ENCODE peak calls at places on chromosomes 16 and 17, in nine cellular contexts. One of them, this sample, is unnamed.

GRCh38 chr17:57899822-57900221 is 50.0 kb upstream of the MRPS23 start:
- DNase-seq in fibroblast of lung: no peak
- DNase-seq in heart left ventricle: no peak
- DNase-seq in thoracic aorta: no peak
- DNase-seq in left lung: peak; percentile 90
- DNase-seq in tibial nerve: no peak
- DNase-seq in left ventricle myocardium inferior: no peak
- DNase-seq in transverse colon: peak; percentile 79
- DNase-seq in CD8-positive, alpha-beta T cell: no peak
- DNase-seq in this sample: peak; percentile 61

GRCh38 chr17:61584866-61585265 is 6.2 kb downstream of the NACA2 start:
- DNase-seq in fibroblast of lung: no peak
- DNase-seq in heart left ventricle: no peak
- DNase-seq in thoracic aorta: no peak
- DNase-seq in left lung: no peak
- DNase-seq in tibial nerve: no peak
- DNase-seq in left ventricle myocardium inferior: no peak
- DNase-seq in transverse colon: no peak
- DNase-seq in CD8-positive, alpha-beta T cell: no peak
- DNase-seq in this sample: no peak

GRCh38 chr17:60535382-60536279 is 9.6 kb upstream of the APPBP2 start:
- DNase-seq in fibroblast of lung: peak; percentile 96
- DNase-seq in heart left ventricle: no peak
- DNase-seq in thoracic aorta: no peak
- DNase-seq in left lung: no peak
- DNase-seq in tibial nerve: no peak
- DNase-seq in left ventricle myocardium inferior: no peak
- DNase-seq in transverse colon: no peak
- DNase-seq in CD8-positive, alpha-beta T cell: no peak
- DNase-seq in this sample: no peak

GRCh38 chr17:79615926-79616325 is 5.1 kb upstream of the RBFOX3 start:
- DNase-seq in fibroblast of lung: no peak
- DNase-seq in heart left ventricle: no peak
- DNase-seq in thoracic aorta: no peak
- DNase-seq in left lung: peak; percentile 37
- DNase-seq in tibial nerve: no peak
- DNase-seq in left ventricle myocardium inferior: peak; percentile 5
- DNase-seq in transverse colon: no peak
- DNase-seq in CD8-positive, alpha-beta T cell: no peak
- DNase-seq in this sample: no peak

GRCh38 chr17:57553991-57554825 is 190.9 kb downstream of the CCDC182 start:
- DNase-seq in fibroblast of lung: peak; percentile 58
- DNase-seq in heart left ventricle: no peak
- DNase-seq in thoracic aorta: no peak
- DNase-seq in left lung: peak; percentile 24
- DNase-seq in tibial nerve: no peak
- DNase-seq in left ventricle myocardium inferior: no peak
- DNase-seq in transverse colon: peak; percentile 20
- DNase-seq in CD8-positive, alpha-beta T cell: no peak
- DNase-seq in this sample: no peak

GRCh38 chr17:76131692-76132573 is 9.1 kb downstream of the FOXJ1 start:
- DNase-seq in fibroblast of lung: no peak
- DNase-seq in heart left ventricle: no peak
- DNase-seq in thoracic aorta: no peak
- DNase-seq in left lung: no peak
- DNase-seq in tibial nerve: no peak
- DNase-seq in left ventricle myocardium inferior: no peak
- DNase-seq in transverse colon: no peak
- DNase-seq in CD8-positive, alpha-beta T cell: no peak
- DNase-seq in this sample: no peak

GRCh38 chr17:17414316-17414937 is 62.4 kb upstream of the MED9 start:
- DNase-seq in fibroblast of lung: peak; percentile 52
- DNase-seq in heart left ventricle: no peak
- DNase-seq in thoracic aorta: no peak
- DNase-seq in left lung: no peak
- DNase-seq in tibial nerve: peak; percentile 59
- DNase-seq in left ventricle myocardium inferior: no peak
- DNase-seq in transverse colon: no peak
- DNase-seq in CD8-positive, alpha-beta T cell: no peak
- DNase-seq in this sample: no peak

GRCh38 chr17:4856271-4856936 is 23.3 kb downstream of the MINK1 start:
- DNase-seq in fibroblast of lung: no peak
- DNase-seq in heart left ventricle: no peak
- DNase-seq in thoracic aorta: no peak
- DNase-seq in left lung: no peak
- DNase-seq in tibial nerve: no peak
- DNase-seq in left ventricle myocardium inferior: no peak
- DNase-seq in transverse colon: no peak
- DNase-seq in CD8-positive, alpha-beta T cell: no peak
- DNase-seq in this sample: no peak

GRCh38 chr17:57488856-57489255 is 232.5 kb downstream of the MSI2 start:
- DNase-seq in fibroblast of lung: no peak
- DNase-seq in heart left ventricle: no peak
- DNase-seq in thoracic aorta: no peak
- DNase-seq in left lung: no peak
- DNase-seq in tibial nerve: no peak
- DNase-seq in left ventricle myocardium inferior: peak; percentile 31
- DNase-seq in transverse colon: no peak
- DNase-seq in CD8-positive, alpha-beta T cell: no peak
- DNase-seq in this sample: no peak

GRCh38 chr16:29862383-29862883 is 593 bp downstream of the CDIPT start:
- DNase-seq in fibroblast of lung: no peak
- DNase-seq in heart left ventricle: no peak
- DNase-seq in thoracic aorta: no peak
- DNase-seq in left lung: no peak
- DNase-seq in tibial nerve: no peak
- DNase-seq in left ventricle myocardium inferior: peak; percentile 24
- DNase-seq in transverse colon: peak; percentile 41
- DNase-seq in CD8-positive, alpha-beta T cell: no peak
- DNase-seq in this sample: no peak

GRCh38 chr17:27523712-27524111 is 67.5 kb downstream of the KSR1 start:
- DNase-seq in fibroblast of lung: no peak
- DNase-seq in heart left ventricle: no peak
- DNase-seq in thoracic aorta: no peak
- DNase-seq in left lung: no peak
- DNase-seq in tibial nerve: no peak
- DNase-seq in left ventricle myocardium inferior: no peak
- DNase-seq in transverse colon: no peak
- DNase-seq in CD8-positive, alpha-beta T cell: no peak
- DNase-seq in this sample: no peak

GRCh38 chr16:56352351-56353053 is 72.8 kb downstream of the AMFR start:
- DNase-seq in fibroblast of lung: no peak
- DNase-seq in heart left ventricle: peak; percentile 12
- DNase-seq in thoracic aorta: no peak
- DNase-seq in left lung: peak; percentile 52
- DNase-seq in tibial nerve: no peak
- DNase-seq in left ventricle myocardium inferior: no peak
- DNase-seq in transverse colon: no peak
- DNase-seq in CD8-positive, alpha-beta T cell: no peak
- DNase-seq in this sample: no peak

GRCh38 chr17:76586741-76587487 is 1.3 kb upstream of the ST6GALNAC2 start:
- DNase-seq in fibroblast of lung: no peak
- DNase-seq in heart left ventricle: no peak
- DNase-seq in thoracic aorta: no peak
- DNase-seq in left lung: no peak
- DNase-seq in tibial nerve: no peak
- DNase-seq in left ventricle myocardium inferior: no peak
- DNase-seq in transverse colon: no peak
- DNase-seq in CD8-positive, alpha-beta T cell: no peak
- DNase-seq in this sample: no peak

GRCh38 chr17:44188757-44189403 is 2.1 kb downstream of the TMUB2 start:
- DNase-seq in fibroblast of lung: no peak
- DNase-seq in heart left ventricle: no peak
- DNase-seq in thoracic aorta: no peak
- DNase-seq in left lung: peak; percentile 69
- DNase-seq in tibial nerve: no peak
- DNase-seq in left ventricle myocardium inferior: no peak
- DNase-seq in transverse colon: no peak
- DNase-seq in CD8-positive, alpha-beta T cell: no peak
- DNase-seq in this sample: no peak
- H3K27ac ChIP-seq in fibroblast of lung: no peak overlapping the region
- H3K27ac ChIP-seq in heart left ventricle: no peak overlapping the region
- H3K27ac ChIP-seq in thoracic aorta: peak overlapping the region; percentile 98
- H3K27ac ChIP-seq in left lung: peak overlapping the region; percentile 97
- H3K27ac ChIP-seq in tibial nerve: peak overlapping the region; percentile 98
- H3K27ac ChIP-seq in left ventricle myocardium inferior: peak overlapping the region; percentile 3
- H3K27ac ChIP-seq in transverse colon: no peak overlapping the region
- H3K27ac ChIP-seq in CD8-positive, alpha-beta T cell: no peak overlapping the region
- H3K27ac ChIP-seq in this sample: no peak overlapping the region

GRCh38 chr17:44121206-44121605 is 2.2 kb downstream of the HDAC5 start:
- DNase-seq in fibroblast of lung: no peak
- DNase-seq in heart left ventricle: no peak
- DNase-seq in thoracic aorta: no peak
- DNase-seq in left lung: no peak
- DNase-seq in tibial nerve: no peak
- DNase-seq in left ventricle myocardium inferior: no peak
- DNase-seq in transverse colon: no peak
- DNase-seq in CD8-positive, alpha-beta T cell: no peak
- DNase-seq in this sample: no peak

GRCh38 chr17:44121997-44122824 is 1.2 kb downstream of the HDAC5 start:
- DNase-seq in fibroblast of lung: no peak
- DNase-seq in heart left ventricle: no peak
- DNase-seq in thoracic aorta: no peak
- DNase-seq in left lung: no peak
- DNase-seq in tibial nerve: no peak
- DNase-seq in left ventricle myocardium inferior: no peak
- DNase-seq in transverse colon: no peak
- DNase-seq in CD8-positive, alpha-beta T cell: no peak
- DNase-seq in this sample: no peak

GRCh38 chr17:44124118-44124438 is 637 bp upstream of the HDAC5 start:
- DNase-seq in fibroblast of lung: no peak
- DNase-seq in heart left ventricle: no peak
- DNase-seq in thoracic aorta: no peak
- DNase-seq in left lung: no peak
- DNase-seq in tibial nerve: no peak
- DNase-seq in left ventricle myocardium inferior: no peak
- DNase-seq in transverse colon: no peak
- DNase-seq in CD8-positive, alpha-beta T cell: no peak
- DNase-seq in this sample: no peak

GRCh38 chr17:44122825-44123355 is 551 bp downstream of the HDAC5 start:
- DNase-seq in fibroblast of lung: no peak
- DNase-seq in heart left ventricle: no peak
- DNase-seq in thoracic aorta: no peak
- DNase-seq in left lung: no peak
- DNase-seq in tibial nerve: no peak
- DNase-seq in left ventricle myocardium inferior: no peak
- DNase-seq in transverse colon: peak; percentile 25
- DNase-seq in CD8-positive, alpha-beta T cell: peak; percentile 28
- DNase-seq in this sample: no peak

DNA sequence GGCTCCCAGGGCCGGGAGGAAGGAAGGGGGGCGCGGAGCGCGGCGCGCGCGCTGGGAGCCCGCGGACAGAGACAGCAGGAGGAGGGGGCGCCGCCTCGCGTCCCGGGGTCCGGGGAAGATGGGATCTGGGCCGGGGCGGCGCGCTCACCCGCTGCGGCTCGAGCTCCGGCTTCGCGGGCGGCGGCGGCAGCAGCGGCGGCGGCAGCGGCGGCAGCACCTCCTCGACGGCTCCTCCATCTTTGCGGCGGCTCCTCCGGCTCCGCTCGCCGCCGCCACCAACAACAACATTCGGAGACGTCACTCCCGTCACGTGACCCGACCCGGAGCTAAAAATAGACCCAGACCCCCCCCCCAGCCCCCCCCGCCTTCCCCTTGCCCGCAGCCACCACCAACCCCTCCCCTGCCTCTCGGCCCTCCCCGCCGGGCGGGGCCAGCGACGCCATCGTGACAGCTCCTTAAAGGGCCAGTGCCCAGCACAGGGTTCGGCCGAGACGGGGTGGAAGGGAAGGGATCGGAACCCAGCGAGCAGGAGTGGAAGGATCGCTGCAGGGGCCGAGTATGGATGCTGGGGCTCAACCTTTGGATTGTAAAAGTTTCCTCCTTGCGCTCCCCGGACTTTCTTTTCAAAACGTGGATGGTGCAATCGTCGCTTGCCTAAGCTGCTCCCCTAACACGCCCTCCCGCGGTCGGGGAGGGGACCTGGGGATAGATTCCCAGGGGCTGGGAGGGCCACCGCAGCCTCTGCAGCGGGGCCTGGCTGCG is at the start of gene HDAC5:
- DNase-seq in fibroblast of lung: peak; percentile 95
- DNase-seq in heart left ventricle: peak; percentile 97
- DNase-seq in thoracic aorta: peak; percentile 90
- DNase-seq in left lung: peak; percentile 99
- DNase-seq in tibial nerve: peak; percentile 96
- DNase-seq in left ventricle myocardium inferior: peak; percentile 96
- DNase-seq in transverse colon: peak; percentile 96
- DNase-seq in CD8-positive, alpha-beta T cell: peak; percentile 93
- DNase-seq in this sample: peak; percentile 96
- TF ChIP-seq CTCF in fibroblast of lung: peak; percentile 61
- TF ChIP-seq CTCF in heart left ventricle: peak; percentile 73
- TF ChIP-seq CTCF in thoracic aorta: peak; percentile 41
- TF ChIP-seq CTCF in left lung: peak; percentile 40
- TF ChIP-seq CTCF in tibial nerve: peak; percentile 69
- TF ChIP-seq CTCF in left ventricle myocardium inferior: peak; percentile 75
- TF ChIP-seq CTCF in transverse colon: peak; percentile 62
- TF ChIP-seq CTCF in CD8-positive, alpha-beta T cell: peak; percentile 51
- TF ChIP-seq CTCF in this sample: peak; percentile 76

GRCh38 chr17:81492706-81493105 is 19.9 kb downstream of the ACTG1 start:
- DNase-seq in fibroblast of lung: no peak
- DNase-seq in heart left ventricle: no peak
- DNase-seq in thoracic aorta: no peak
- DNase-seq in left lung: no peak
- DNase-seq in tibial nerve: no peak
- DNase-seq in left ventricle myocardium inferior: no peak
- DNase-seq in transverse colon: no peak
- DNase-seq in CD8-positive, alpha-beta T cell: no peak
- DNase-seq in this sample: no peak
- H3K27me3 ChIP-seq in fibroblast of lung: peaks cover 8% of the 10 kb centered on the region
- H3K27me3 ChIP-seq in heart left ventricle: no peaks in the 10 kb centered on the region
- H3K27me3 ChIP-seq in thoracic aorta: no peaks in the 10 kb centered on the region
- H3K27me3 ChIP-seq in left lung: peaks cover 5% of the 10 kb centered on the region
- H3K27me3 ChIP-seq in tibial nerve: no peaks in the 10 kb centered on the region
- H3K27me3 ChIP-seq in left ventricle myocardium inferior: peaks cover 14% of the 10 kb centered on the region
- H3K27me3 ChIP-seq in transverse colon: no peaks in the 10 kb centered on the region
- H3K27me3 ChIP-seq in CD8-positive, alpha-beta T cell: no peaks in the 10 kb centered on the region
- H3K27me3 ChIP-seq in this sample: no peaks in the 10 kb centered on the region

DNA sequence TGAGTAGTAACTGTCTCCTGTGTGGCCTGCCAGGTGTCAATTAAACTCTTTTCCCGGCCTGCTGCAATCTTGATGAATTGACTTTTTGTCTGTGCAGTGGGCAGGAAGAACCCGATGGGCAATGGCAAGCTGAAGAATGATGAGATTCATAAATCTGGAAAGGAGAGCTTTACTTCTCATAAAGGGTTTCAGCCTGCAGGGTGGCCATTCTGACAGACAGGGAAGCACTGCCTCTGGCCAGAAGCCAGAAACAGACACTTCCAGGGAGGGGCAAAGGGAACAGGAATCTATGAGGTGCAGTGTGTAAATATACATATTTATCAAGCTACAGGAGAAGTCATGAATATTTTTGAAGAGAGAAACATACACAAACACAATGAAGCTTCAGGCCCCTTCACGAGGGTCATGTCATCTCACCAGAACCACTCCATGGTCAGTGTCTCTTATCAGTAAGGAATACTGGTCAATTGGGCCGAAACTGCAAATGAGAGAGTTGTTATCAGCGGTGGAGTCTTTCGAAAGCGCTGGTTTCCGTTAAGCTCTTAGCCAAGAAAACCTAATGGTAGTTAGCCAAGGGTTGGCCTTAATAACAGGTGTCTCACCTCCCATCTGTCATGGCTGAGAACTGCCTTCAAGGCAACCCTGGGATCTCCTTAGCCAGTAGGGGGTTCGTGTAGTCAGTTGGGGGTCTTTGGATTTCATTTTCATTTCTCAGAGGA is 1.3 kb upstream of the NARF start:
- DNase-seq in fibroblast of lung: no peak
- DNase-seq in heart left ventricle: peak; percentile 62
- DNase-seq in thoracic aorta: no peak
- DNase-seq in left lung: peak; percentile 20
- DNase-seq in tibial nerve: no peak
- DNase-seq in left ventricle myocardium inferior: no peak
- DNase-seq in transverse colon: peak; percentile 60
- DNase-seq in CD8-positive, alpha-beta T cell: no peak
- DNase-seq in this sample: no peak
- H3K27ac ChIP-seq in fibroblast of lung: peak overlapping the region; percentile 92
- H3K27ac ChIP-seq in heart left ventricle: peak overlapping the region; percentile 100
- H3K27ac ChIP-seq in thoracic aorta: peak overlapping the region; percentile 100
- H3K27ac ChIP-seq in left lung: peak overlapping the region; percentile 100
- H3K27ac ChIP-seq in tibial nerve: peak overlapping the region; percentile 100
- H3K27ac ChIP-seq in left ventricle myocardium inferior: peak overlapping the region; percentile 100
- H3K27ac ChIP-seq in transverse colon: peak overlapping the region; percentile 100
- H3K27ac ChIP-seq in CD8-positive, alpha-beta T cell: peak overlapping the region; percentile 96
- H3K27ac ChIP-seq in this sample: peak overlapping the region; percentile 100